ENCODE peak calls at places on chromosomes 3 and 15, in eight cellular contexts. M, V, I, X, O, P, H and W are unnamed samples.

GRCh38 chr3:57130426-57131209 is 34.5 kb downstream of the IL17RD start:
- DNase-seq in M (no peak), V (no peak), I (peak; percentile 84), X (peak; percentile 79), O (no peak), P (peak; percentile 29), H (no peak), W (peak; percentile 57)

GRCh38 chr3:37520802-37521350 is 340.8 kb upstream of the CTDSPL start:
- DNase-seq in M (no peak), V (no peak), I (no peak), X (no peak), O (no peak), P (no peak), H (no peak), W (no peak)

GRCh38 chr15:73571346-73571745 is 61.8 kb downstream of the NPTN start:
- DNase-seq in M (no peak), V (no peak), I (no peak), X (no peak), O (peak; percentile 27), P (peak; percentile 84), H (no peak), W (no peak)

GRCh38 chr3:74643636-74644035 is 29.2 kb upstream of the CNTN3 start:
- DNase-seq in M (peak; percentile 60), V (no peak), I (peak; percentile 77), X (no peak), O (no peak), P (no peak), H (peak; percentile 60), W (no peak)

GRCh38 chr3:4174760-4175159 is 128.4 kb upstream of the SETMAR start:
- DNase-seq in M (no peak), V (no peak), I (no peak), X (no peak), O (no peak), P (no peak), H (no peak), W (no peak)

GRCh38 chr3:62161306-62161705 is 212.0 kb downstream of the FEZF2 start:
- DNase-seq in M (no peak), V (no peak), I (no peak), X (no peak), O (no peak), P (no peak), H (no peak), W (no peak)

GRCh38 chr3:131072099-131072559 is 45.5 kb downstream of the NEK11 start:
- DNase-seq in M (no peak), V (no peak), I (no peak), X (no peak), O (no peak), P (no peak), H (no peak), W (peak; percentile 4)

GRCh38 chr15:28243399-28243798 is 78.6 kb downstream of the HERC2 start:
- DNase-seq in M (no peak), V (no peak), I (no peak), X (no peak), O (no peak), P (no peak), H (no peak), W (no peak)

GRCh38 chr3:109707642-109708041 is 370.3 kb upstream of the DPPA4 start:
- DNase-seq in M (no peak), V (no peak), I (no peak), X (no peak), O (no peak), P (no peak), H (no peak), W (no peak)

GRCh38 chr15:78374436-78375393 is 34.6 kb downstream of the CRABP1 start:
- DNase-seq in M (no peak), V (peak; percentile 63), I (no peak), X (no peak), O (no peak), P (no peak), H (no peak), W (no peak)

GRCh38 chr3:100954990-100955389 is 38.2 kb downstream of the ABI3BP start:
- DNase-seq in M (peak; percentile 86), V (no peak), I (no peak), X (no peak), O (no peak), P (no peak), H (peak; percentile 84), W (no peak)

GRCh38 chr3:128409621-128410581 is 56.8 kb downstream of the DNAJB8 start:
- DNase-seq in M (no peak), V (no peak), I (no peak), X (no peak), O (no peak), P (no peak), H (no peak), W (no peak)

GRCh38 chr3:11204697-11205397 is 50.6 kb downstream of the HRH1 start:
- DNase-seq in M (no peak), V (no peak), I (no peak), X (no peak), O (no peak), P (peak; percentile 46), H (no peak), W (no peak)

GRCh38 chr3:10367466-10367865 is 46.6 kb upstream of the SEC13 start:
- DNase-seq in M (no peak), V (no peak), I (no peak), X (no peak), O (no peak), P (no peak), H (no peak), W (no peak)

GRCh38 chr15:29324746-29325145 is 55.1 kb upstream of the NSMCE3 start:
- DNase-seq in M (no peak), V (no peak), I (no peak), X (no peak), O (no peak), P (no peak), H (no peak), W (no peak)

GRCh38 chr15:51759557-51760070 is 8.2 kb downstream of the TMOD2 start:
- DNase-seq in M (peak; percentile 93), V (no peak), I (no peak), X (peak; percentile 33), O (no peak), P (no peak), H (peak; percentile 70), W (no peak)

GRCh38 chr15:41930221-41930866 is 36.5 kb upstream of the SPTBN5 start:
- DNase-seq in M (peak; percentile 87), V (no peak), I (no peak), X (no peak), O (no peak), P (no peak), H (peak; percentile 86), W (no peak)